ENCODE peak calls at places on chromosomes 5 and 9, in ten cellular contexts. L is AG09309; E is SK-N-DZ; F is activated T-cell treated with anti-CD3 and anti-CD28 coated beads, Interleukin-2, amount 50 U/mL, for 48 hours; B is LoVo; Z is activated effector memory CD4-positive, alpha-beta T cell treated with Interleukin-2 at 50 U/mL for 16 hours; C is colonic mucosa; A is activated naive CD8-positive, alpha-beta T cell treated with anti-CD3 and anti-CD28 coated beads, Interleukin-2, amount 50 U/mL, for 24 hours; M is GM04504; D is KG1. X is an unnamed sample.
A peak's percentile ranks its signal among the peaks of the same experiment; 100 is the strongest.

GRCh38 chr5:61319388-61320146 is 12.5 kb upstream of the ZSWIM6 start:
- DNase-seq in L (no peak), E (peak; percentile 78), F (no peak), B (no peak), Z (no peak), C (peak; percentile 68), A (no peak), M (no peak), D (no peak), X (peak; percentile 54)

GRCh38 chr5:15929616-15930303 is 249.8 kb downstream of the MARCHF11 start:
- DNase-seq in L (peak; percentile 63), E (peak; percentile 50), F (no peak), B (no peak), Z (no peak), C (no peak), A (no peak), M (peak; percentile 69), D (no peak), X (no peak)

GRCh38 chr9:110744753-110745522 is 76.3 kb downstream of the MUSK start:
- DNase-seq in L (peak; percentile 96), E (no peak), F (no peak), B (peak; percentile 78), Z (no peak), C (no peak), A (no peak), M (peak; percentile 93), D (no peak), X (no peak)

GRCh38 chr5:34716986-34717385 is 60.9 kb downstream of the RAI14 start:
- DNase-seq in L (no peak), E (no peak), F (no peak), B (no peak), Z (no peak), C (no peak), A (no peak), M (no peak), D (no peak), X (no peak)

GRCh38 chr5:52502591-52502990 is 285.1 kb upstream of the ITGA1 start:
- DNase-seq in L (no peak), E (peak; percentile 90), F (no peak), B (no peak), Z (no peak), C (no peak), A (no peak), M (no peak), D (no peak), X (no peak)

GRCh38 chr9:112380102-112380581 is at the start of gene HSDL2:
- DNase-seq in L (no peak), E (no peak), F (no peak), B (peak; percentile 59), Z (no peak), C (peak; percentile 67), A (peak; percentile 52), M (peak; percentile 23), D (peak; percentile 36), X (peak; percentile 63)

GRCh38 chr5:115289104-115289503 is 7.3 kb downstream of the CCDC112 start:
- DNase-seq in L (no peak), E (no peak), F (no peak), B (no peak), Z (no peak), C (no peak), A (no peak), M (no peak), D (no peak), X (no peak)

GRCh38 chr9:119509291-119509905 is 140.2 kb upstream of the BRINP1 start:
- DNase-seq in L (no peak), E (no peak), F (no peak), B (no peak), Z (no peak), C (no peak), A (no peak), M (no peak), D (no peak), X (no peak)

GRCh38 chr5:121525731-121526130 is 326.0 kb upstream of the FTMT start:
- DNase-seq in L (no peak), E (no peak), F (no peak), B (no peak), Z (no peak), C (no peak), A (no peak), M (no peak), D (no peak), X (no peak)

GRCh38 chr5:6398570-6399230 is 20.4 kb upstream of the MED10 start:
- DNase-seq in L (no peak), E (no peak), F (no peak), B (no peak), Z (no peak), C (no peak), A (no peak), M (no peak), D (no peak), X (no peak)

GRCh38 chr5:112968411-112969106 is 8.0 kb upstream of the DCP2 start:
- DNase-seq in L (no peak), E (no peak), F (no peak), B (no peak), Z (no peak), C (no peak), A (no peak), M (no peak), D (no peak), X (no peak)

GRCh38 chr9:112699230-112699629 is 18.7 kb downstream of the INIP start:
- DNase-seq in L (no peak), E (no peak), F (no peak), B (no peak), Z (no peak), C (no peak), A (no peak), M (no peak), D (no peak), X (no peak)

GRCh38 chr5:137415231-137415681 is 83.9 kb downstream of the SPOCK1 start:
- DNase-seq in L (peak; percentile 44), E (no peak), F (no peak), B (no peak), Z (no peak), C (no peak), A (no peak), M (peak; percentile 69), D (no peak), X (no peak)

GRCh38 chr9:131635912-131636311 is 90.6 kb downstream of the PRRT1B start:
- DNase-seq in L (no peak), E (no peak), F (no peak), B (no peak), Z (no peak), C (no peak), A (no peak), M (no peak), D (no peak), X (no peak)

GRCh38 chr5:134174841-134175839 is 1.6 kb downstream of the SKP1 start:
- DNase-seq in L (no peak), E (no peak), F (no peak), B (no peak), Z (no peak), C (no peak), A (no peak), M (no peak), D (no peak), X (peak; percentile 29)

GRCh38 chr5:125700380-125700856 is 722.8 kb upstream of the GRAMD2B start:
- DNase-seq in L (no peak), E (peak; percentile 23), F (no peak), B (peak; percentile 20), Z (no peak), C (peak; percentile 44), A (no peak), M (no peak), D (no peak), X (peak; percentile 37)

GRCh38 chr9:86471501-86471900 is 117.3 kb upstream of the TUT7 start:
- DNase-seq in L (no peak), E (no peak), F (no peak), B (no peak), Z (no peak), C (no peak), A (no peak), M (no peak), D (no peak), X (no peak)

GRCh38 chr5:10892135-10892910 is 131.3 kb upstream of the DAP start:
- DNase-seq in L (no peak), E (no peak), F (no peak), B (no peak), Z (no peak), C (no peak), A (no peak), M (no peak), D (no peak), X (no peak)

GRCh38 chr9:69122391-69123141 is 51.5 kb upstream of the TJP2 start:
- DNase-seq in L (no peak), E (no peak), F (no peak), B (peak; percentile 78), Z (no peak), C (peak; percentile 83), A (no peak), M (no peak), D (no peak), X (peak; percentile 98)

GRCh38 chr5:96967400-96967799 is 31.5 kb downstream of the LNPEP start:
- DNase-seq in L (no peak), E (no peak), F (no peak), B (no peak), Z (no peak), C (no peak), A (no peak), M (no peak), D (no peak), X (no peak)

GRCh38 chr9:131258698-131259431 is 17.4 kb downstream of the FAM78A start:
- DNase-seq in L (no peak), E (no peak), F (no peak), B (no peak), Z (no peak), C (no peak), A (no peak), M (no peak), D (no peak), X (no peak)

GRCh38 chr5:78591227-78591626 is 57.3 kb downstream of the LHFPL2 start:
- DNase-seq in L (peak; percentile 65), E (no peak), F (no peak), B (peak; percentile 45), Z (no peak), C (no peak), A (no peak), M (peak; percentile 82), D (no peak), X (no peak)

GRCh38 chr9:99411068-99411467 is 189.0 kb downstream of the SEC61B start:
- DNase-seq in L (no peak), E (peak; percentile 60), F (no peak), B (no peak), Z (no peak), C (no peak), A (no peak), M (no peak), D (no peak), X (no peak)

GRCh38 chr5:159121061-159121460 is 21.3 kb upstream of the EBF1 start:
- DNase-seq in L (no peak), E (peak; percentile 22), F (no peak), B (no peak), Z (no peak), C (no peak), A (no peak), M (no peak), D (no peak), X (no peak)

GRCh38 chr9:113154471-113154870 is 3.7 kb downstream of the SLC31A2 start:
- DNase-seq in L (peak; percentile 35), E (no peak), F (no peak), B (no peak), Z (no peak), C (no peak), A (no peak), M (no peak), D (no peak), X (no peak)

GRCh38 chr5:137760294-137761019 is 6.3 kb upstream of the HNRNPA0 start:
- DNase-seq in L (no peak), E (no peak), F (no peak), B (no peak), Z (no peak), C (no peak), A (no peak), M (no peak), D (no peak), X (no peak)

GRCh38 chr5:166088389-166089039 is 2202.9 kb upstream of the WWC1 start:
- DNase-seq in L (no peak), E (no peak), F (no peak), B (no peak), Z (no peak), C (no peak), A (no peak), M (no peak), D (no peak), X (no peak)

GRCh38 chr9:95724253-95724991 is 151.1 kb upstream of the ERCC6L2 start:
- DNase-seq in L (no peak), E (no peak), F (peak; percentile 59), B (peak; percentile 22), Z (peak; percentile 34), C (no peak), A (peak; percentile 50), M (no peak), D (peak; percentile 10), X (peak; percentile 70)